ENCODE peak calls at places on chromosome 4, in six cellular contexts. O is transverse colon, Q is SK-N-SH, E is GM23338, T is H1, B is vagina. N is an unnamed sample. For H3K4me1, the result is how much of the 10 kb centered on the place peaks cover.

GRCh38 chr4:153997506-153997905 is 208.6 kb upstream of the SFRP2 start:
- DNase-seq in O (no peak), Q (no peak), E (no peak), T (no peak), B (no peak), N (no peak)

GRCh38 chr4:87856816-87857215 is 24.0 kb downstream of the MEPE start:
- DNase-seq in O (no peak), Q (no peak), E (peak), T (no peak), B (no peak), N (no peak)

GRCh38 chr4:92091335-92091734 is 212.4 kb upstream of the GRID2 start:
- DNase-seq in O (no peak), Q (no peak), E (peak), T (peak), B (no peak), N (no peak)

GRCh38 chr4:85776091-85776490 is 301.1 kb downstream of the ARHGAP24 start:
- DNase-seq in O (no peak), Q (no peak), E (no peak), T (no peak), B (no peak), N (no peak)

GRCh38 chr4:66575024-66575696 is 904.9 kb upstream of the EPHA5 start:
- DNase-seq in O (no peak), Q (no peak), E (no peak), T (no peak), B (no peak), N (no peak)

GRCh38 chr4:25161599-25161960 is 1.3 kb upstream of the SEPSECS start:
- DNase-seq in O (no peak), Q (no peak), E (no peak), T (no peak), B (no peak), N (no peak)

GRCh38 chr4:947491-947971 is 15.3 kb downstream of the TMEM175 start:
- DNase-seq in O (no peak), Q (peak), E (no peak), T (no peak), B (no peak), N (no peak)

GRCh38 chr4:89158884-89159503 is 47.7 kb downstream of the TIGD2 start:
- DNase-seq in O (no peak), Q (peak), E (peak), T (no peak), B (no peak), N (no peak)

GRCh38 chr4:94455081-94455480 is 3.3 kb downstream of the PDLIM5 start:
- DNase-seq in O (peak), Q (no peak), E (no peak), T (no peak), B (no peak), N (peak)

GRCh38 chr4:128358231-128358902 is 70.8 kb upstream of the PGRMC2 start:
- DNase-seq in O (no peak), Q (no peak), E (no peak), T (no peak), B (no peak), N (no peak)

GRCh38 chr4:14844059-14844458 is 158.2 kb upstream of the CPEB2 start:
- DNase-seq in O (no peak), Q (no peak), E (no peak), T (no peak), B (no peak), N (no peak)
- H3K4me1 ChIP-seq in O (under half), Q (under half), E (under half), T (under half), B (under half), N (under half)

DNA sequence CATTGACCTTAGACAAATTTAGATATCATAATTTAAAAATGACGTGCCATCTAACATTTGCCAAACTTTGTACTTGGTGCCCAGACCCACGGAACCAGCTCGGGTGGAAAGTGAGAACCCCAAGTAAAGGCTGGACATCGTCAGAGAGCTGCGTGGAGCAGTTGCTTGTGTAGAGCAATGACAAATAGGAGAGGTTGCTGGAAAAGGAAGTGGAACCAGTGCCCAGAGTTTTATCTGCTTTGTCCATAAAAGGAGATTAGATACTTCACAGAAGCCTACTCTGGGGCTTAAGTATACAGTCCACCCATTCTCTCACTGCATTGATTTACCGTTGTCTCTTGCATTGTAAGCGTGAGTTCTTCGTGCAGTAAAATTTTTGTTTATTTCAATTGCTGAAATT is 5.4 kb upstream of the TBC1D1 start:
- DNase-seq in O (peak), Q (peak), E (no peak), T (no peak), B (no peak), N (no peak)
- TF ChIP-seq POLR2AphosphoS5 in O (peak), Q (no peak), E (no peak), T (no peak), B (no peak), N (no peak)

GRCh38 chr4:23884261-23884660 is 5.6 kb downstream of the PPARGC1A start:
- DNase-seq in O (no peak), Q (no peak), E (no peak), T (no peak), B (no peak), N (no peak)
- H3K4me1 ChIP-seq in O (under half), Q (under half), E (half or more), T (under half), B (under half), N (under half)

GRCh38 chr4:145785391-145786008 is 105.6 kb downstream of the C4orf51 start:
- DNase-seq in O (no peak), Q (no peak), E (no peak), T (no peak), B (no peak), N (peak)
- TF ChIP-seq POLR2AphosphoS5 in O (no peak), Q (no peak), E (no peak), T (no peak), B (no peak), N (no peak)

GRCh38 chr4:2805712-2806391 is 13.0 kb downstream of the SH3BP2 start:
- DNase-seq in O (peak), Q (no peak), E (no peak), T (no peak), B (no peak), N (no peak)
- H3K4me1 ChIP-seq in O (half or more), Q (half or more), E (under half), T (under half), B (half or more), N (under half)

GRCh38 chr4:7025040-7025602 is 18.1 kb upstream of the TADA2B start:
- DNase-seq in O (no peak), Q (no peak), E (no peak), T (no peak), B (no peak), N (no peak)

GRCh38 chr4:7023901-7024300 is 19.3 kb upstream of the TADA2B start:
- DNase-seq in O (no peak), Q (no peak), E (no peak), T (no peak), B (no peak), N (no peak)

GRCh38 chr4:7023486-7023885 is 19.7 kb upstream of the TADA2B start:
- DNase-seq in O (no peak), Q (no peak), E (no peak), T (no peak), B (no peak), N (no peak)

GRCh38 chr4:7026107-7026506 is 17.1 kb upstream of the TADA2B start:
- DNase-seq in O (no peak), Q (no peak), E (no peak), T (no peak), B (no peak), N (no peak)

DNA sequence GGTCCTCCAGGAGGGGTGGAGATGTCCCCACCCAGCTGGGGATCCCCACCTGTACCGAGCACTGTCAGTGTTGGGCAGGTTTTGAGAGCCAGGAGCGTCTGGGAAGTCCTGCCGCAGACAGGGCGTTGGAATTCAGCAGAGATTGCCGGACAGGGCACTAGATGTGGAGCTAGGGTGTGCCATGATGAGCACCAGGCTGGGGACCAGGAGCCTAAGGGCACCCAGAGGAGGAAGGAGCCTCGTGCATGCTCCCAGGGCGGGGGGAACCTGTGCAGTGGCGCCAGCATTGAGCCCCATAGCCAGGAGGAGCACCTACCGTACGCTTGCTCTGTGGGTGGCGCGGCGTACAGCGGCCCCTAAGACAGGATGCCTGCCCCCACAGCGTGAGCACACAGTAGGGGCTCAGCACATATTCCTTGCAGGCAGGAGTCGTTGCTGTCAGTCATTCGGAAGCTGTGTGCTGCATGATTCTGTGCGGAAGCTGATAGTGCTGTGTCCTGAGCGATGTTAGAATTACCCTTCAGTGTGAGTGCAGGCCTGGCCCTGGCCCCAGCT is 18.8 kb upstream of the TADA2B start:
- DNase-seq in O (no peak), Q (no peak), E (no peak), T (no peak), B (no peak), N (no peak)
- TF ChIP-seq POLR2AphosphoS5 in O (no peak), Q (no peak), E (no peak), T (peak), B (no peak), N (no peak)

DNA sequence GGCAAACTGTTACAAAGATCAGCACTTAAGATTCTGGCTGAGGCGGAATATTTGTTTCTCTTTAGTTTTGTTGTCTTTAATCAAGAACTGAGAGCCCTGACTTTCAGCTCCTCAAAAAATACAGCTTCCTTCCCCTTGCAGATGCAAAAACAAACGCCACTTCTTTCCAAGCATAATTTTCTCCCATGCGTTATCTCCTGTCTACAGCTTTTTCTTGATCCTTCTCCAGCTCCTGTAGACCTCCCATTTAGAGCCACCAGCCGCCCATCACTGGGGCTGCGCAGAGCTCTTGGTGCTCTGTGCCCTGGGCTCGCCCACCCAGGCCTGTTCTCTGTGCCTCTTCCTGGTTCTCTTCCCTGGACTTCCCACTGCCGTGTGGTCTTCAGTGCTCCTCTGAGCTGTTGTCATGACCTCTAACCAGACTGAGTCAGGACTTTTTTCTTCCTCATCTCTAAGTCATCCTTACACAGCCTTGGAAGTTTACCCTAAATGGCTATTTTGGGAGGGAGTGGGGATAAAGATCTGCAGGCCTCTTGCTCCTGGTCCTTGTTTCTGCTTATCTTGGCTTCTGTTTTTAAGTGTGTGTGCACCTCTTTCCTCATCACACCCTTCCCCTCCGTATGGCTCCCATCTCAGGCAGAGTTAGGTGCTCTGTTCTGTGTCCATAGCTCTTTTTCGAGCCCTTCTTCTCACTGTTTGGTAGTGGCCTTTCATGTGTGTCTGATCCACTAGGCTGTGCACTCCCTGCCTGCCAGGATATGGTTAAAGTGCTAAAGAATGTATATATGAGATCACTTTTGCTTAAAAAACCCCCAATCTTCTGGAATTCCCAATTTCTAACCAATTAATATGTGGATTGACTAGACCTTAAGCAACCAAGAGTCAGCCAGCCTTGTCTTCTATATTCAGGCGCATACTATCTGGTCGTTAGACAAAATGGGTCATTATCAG is 122.5 kb downstream of the PTTG2 start:
- DNase-seq in O (no peak), Q (no peak), E (no peak), T (no peak), B (no peak), N (no peak)
- H3K4me1 ChIP-seq in O (half or more), Q (under half), E (under half), T (under half), B (under half), N (under half)

GRCh38 chr4:68904786-68905185 is 46.8 kb downstream of the UGT2A3 start:
- DNase-seq in O (peak), Q (no peak), E (peak), T (no peak), B (no peak), N (no peak)
- TF ChIP-seq POLR2AphosphoS5 in O (no peak), Q (no peak), E (no peak), T (no peak), B (no peak), N (no peak)

N was measured in breast epithelium.